ENCODE peak calls at places on chromosome 21, in ten cellular contexts. L is AG09309; Q is naive thymus-derived CD8-positive, alpha-beta T cell; F is activated effector memory CD4-positive, alpha-beta T cell treated with Interleukin-2 at 50 U/mL for 16 hours; X is hepatocyte; R is T-helper 1 cell; N is tibial nerve; J is activated T-cell treated with anti-CD3 and anti-CD28 coated beads, Interleukin-2, amount 50 U/mL, for 4 hours; E is right cardiac atrium; P is stimulated activated naive B cell treated with anti-CD40 and anti-IgM and Interleukin-4, amounts not matched to agents 10 μg/mL and 1 μg/mL and 100 μg/mL, for 72 hours. H is an unnamed sample.

GRCh38 chr21:32499249-32500055 is 85.9 kb downstream of the TCP10L start:
- DNase-seq in L (no peak), Q (no peak), F (no peak), X (peak), R (no peak), N (no peak), J (no peak), E (no peak), P (no peak), H (no peak)

GRCh38 chr21:25639167-25639921 is at the start of gene JAM2:
- DNase-seq in L (no peak), Q (peak), F (peak), X (peak), R (peak), N (peak), J (peak), E (peak), P (peak), H (peak)

GRCh38 chr21:34845521-34846213 is 176.9 kb downstream of the CLIC6 start:
- DNase-seq in L (no peak), Q (no peak), F (peak), X (peak), R (peak), N (no peak), J (no peak), E (no peak), P (peak), H (no peak)

GRCh38 chr21:37219766-37220432 is 47.2 kb downstream of the VPS26C start:
- DNase-seq in L (no peak), Q (no peak), F (no peak), X (no peak), R (no peak), N (no peak), J (no peak), E (no peak), P (no peak), H (no peak)

GRCh38 chr21:26572668-26573381 is at the start of gene CYYR1:
- DNase-seq in L (no peak), Q (peak), F (no peak), X (peak), R (no peak), N (no peak), J (no peak), E (peak), P (no peak), H (no peak)

GRCh38 chr21:32712043-32712442 is 15.8 kb downstream of the SYNJ1 start:
- DNase-seq in L (no peak), Q (no peak), F (no peak), X (no peak), R (no peak), N (no peak), J (no peak), E (no peak), P (peak), H (no peak)

GRCh38 chr21:36555199-36555598 is 75.3 kb upstream of the CLDN14 start:
- DNase-seq in L (no peak), Q (no peak), F (no peak), X (no peak), R (no peak), N (no peak), J (no peak), E (no peak), P (no peak), H (no peak)

GRCh38 chr21:32747396-32747795 is 19.6 kb upstream of the SYNJ1 start:
- DNase-seq in L (no peak), Q (no peak), F (no peak), X (no peak), R (no peak), N (no peak), J (no peak), E (no peak), P (no peak), H (no peak)

GRCh38 chr21:28068455-28069358 is 924.0 kb downstream of the LTN1 start:
- DNase-seq in L (no peak), Q (no peak), F (no peak), X (peak), R (no peak), N (no peak), J (no peak), E (no peak), P (no peak), H (no peak)

GRCh38 chr21:43880111-43880985 is 15.3 kb downstream of the AGPAT3 start:
- DNase-seq in L (no peak), Q (no peak), F (no peak), X (no peak), R (no peak), N (no peak), J (no peak), E (no peak), P (no peak), H (no peak)

GRCh38 chr21:38082936-38083335 is 166.7 kb upstream of the KCNJ6 start:
- DNase-seq in L (no peak), Q (no peak), F (no peak), X (no peak), R (no peak), N (no peak), J (no peak), E (no peak), P (no peak), H (no peak)

GRCh38 chr21:46168238-46168637 is 12.9 kb upstream of the FTCD start:
- DNase-seq in L (no peak), Q (no peak), F (no peak), X (no peak), R (no peak), N (no peak), J (no peak), E (peak), P (no peak), H (no peak)

GRCh38 chr21:45289655-45290515 is 2.2 kb upstream of the POFUT2 start:
- DNase-seq in L (no peak), Q (no peak), F (no peak), X (peak), R (no peak), N (no peak), J (no peak), E (no peak), P (no peak), H (no peak)

GRCh38 chr21:38661296-38662223 is 144.2 kb upstream of the ETS2 start:
- DNase-seq in L (no peak), Q (no peak), F (no peak), X (peak), R (no peak), N (no peak), J (no peak), E (peak), P (peak), H (no peak)

GRCh38 chr21:37656899-37657298 is 259.4 kb downstream of the KCNJ6 start:
- DNase-seq in L (no peak), Q (no peak), F (no peak), X (no peak), R (no peak), N (no peak), J (no peak), E (no peak), P (no peak), H (no peak)

GRCh38 chr21:31088196-31088751 is 50.0 kb upstream of the KRTAP19-8 start:
- DNase-seq in L (no peak), Q (no peak), F (no peak), X (no peak), R (no peak), N (no peak), J (no peak), E (no peak), P (no peak), H (no peak)

GRCh38 chr21:26776320-26777021 is 68.7 kb downstream of the ADAMTS1 start:
- DNase-seq in L (no peak), Q (no peak), F (no peak), X (no peak), R (no peak), N (no peak), J (no peak), E (no peak), P (no peak), H (no peak)

H was measured in effector CD8-positive, alpha-beta T cell.